ENCODE peak calls at places on chromosomes 16 and 17, in five cellular contexts. L, N, B, A and H are unnamed samples.

GRCh38 chr16:66996324-66996982 is 8.1 kb downstream of the CES4A start:
- DNase-seq in L (peak; percentile 72), N (no peak), B (no peak), A (no peak), H (no peak)

GRCh38 chr16:87271256-87271655 is 45.9 kb downstream of the C16orf95 start:
- DNase-seq in L (no peak), N (no peak), B (no peak), A (no peak), H (no peak)

GRCh38 chr16:85269165-85269564 is 156.9 kb upstream of the CIBAR2 start:
- DNase-seq in L (no peak), N (no peak), B (no peak), A (no peak), H (no peak)

GRCh38 chr16:12184419-12184831 is 207.9 kb downstream of the SNX29 start:
- DNase-seq in L (no peak), N (no peak), B (no peak), A (no peak), H (peak; percentile 90)

GRCh38 chr16:66224186-66224585 is 142.3 kb upstream of the CDH5 start:
- DNase-seq in L (no peak), N (no peak), B (no peak), A (no peak), H (no peak)

GRCh38 chr17:49935526-49936210 is 33.3 kb upstream of the DLX4 start:
- DNase-seq in L (no peak), N (no peak), B (no peak), A (no peak), H (peak; percentile 50)

GRCh38 chr16:70253291-70254094 is 1.8 kb upstream of the EXOSC6 start:
- DNase-seq in L (peak; percentile 72), N (peak; percentile 71), B (peak; percentile 20), A (no peak), H (no peak)

GRCh38 chr16:49503242-49504022 is 129.8 kb downstream of the C16orf78 start:
- DNase-seq in L (no peak), N (no peak), B (no peak), A (no peak), H (no peak)

GRCh38 chr17:11944587-11944986 is 52.7 kb downstream of the ZNF18 start:
- DNase-seq in L (no peak), N (no peak), B (no peak), A (no peak), H (no peak)

GRCh38 chr16:9139965-9140364 is 48.5 kb downstream of the HAPSTR1 start:
- DNase-seq in L (peak; percentile 56), N (peak; percentile 71), B (no peak), A (no peak), H (peak; percentile 47)

GRCh38 chr16:14454391-14454790 is 175.7 kb downstream of the PARN start:
- DNase-seq in L (no peak), N (no peak), B (no peak), A (no peak), H (no peak)

GRCh38 chr17:75632428-75632827 is 806 bp upstream of the SMIM5 start:
- DNase-seq in L (no peak), N (no peak), B (no peak), A (no peak), H (no peak)

GRCh38 chr17:15742921-15743320 is 10.8 kb downstream of the TBC1D26 start:
- DNase-seq in L (no peak), N (no peak), B (no peak), A (no peak), H (no peak)

GRCh38 chr17:75881678-75882454 is 3.5 kb upstream of the TRIM47 start:
- DNase-seq in L (no peak), N (no peak), B (no peak), A (no peak), H (no peak)

GRCh38 chr17:81904600-81905423 is 2.8 kb downstream of the NPB start:
- DNase-seq in L (no peak), N (no peak), B (no peak), A (no peak), H (no peak)

GRCh38 chr17:50719924-50720805 is 762 bp downstream of the LUC7L3 start:
- DNase-seq in L (no peak), N (no peak), B (no peak), A (no peak), H (no peak)

GRCh38 chr17:72421128-72422092 is 300.6 kb downstream of the SOX9 start:
- DNase-seq in L (peak; percentile 97), N (no peak), B (no peak), A (no peak), H (peak; percentile 99)

GRCh38 chr17:60435244-60436170 is 13.2 kb downstream of the CHCT1 start:
- DNase-seq in L (peak; percentile 85), N (peak; percentile 78), B (peak; percentile 77), A (no peak), H (peak; percentile 67)

GRCh38 chr17:42101513-42102292 is 3.4 kb upstream of the ZNF385C start:
- DNase-seq in L (peak; percentile 50), N (peak; percentile 96), B (peak; percentile 68), A (peak; percentile 73), H (peak; percentile 67)

GRCh38 chr16:50304467-50305440 is 38.4 kb downstream of the ADCY7 start:
- DNase-seq in L (no peak), N (peak; percentile 13), B (no peak), A (no peak), H (no peak)

GRCh38 chr16:89172901-89173628 is 1.5 kb downstream of the CDH15 start:
- DNase-seq in L (no peak), N (no peak), B (no peak), A (no peak), H (no peak)

GRCh38 chr16:85166281-85166680 is 54.0 kb upstream of the CIBAR2 start:
- DNase-seq in L (no peak), N (no peak), B (no peak), A (no peak), H (no peak)

GRCh38 chr16:27028713-27029112 is 38.0 kb upstream of the C16orf82 start:
- DNase-seq in L (no peak), N (no peak), B (no peak), A (no peak), H (no peak)

GRCh38 chr16:49884033-49884707 is 28.3 kb upstream of the ZNF423 start:
- DNase-seq in L (no peak), N (no peak), B (no peak), A (no peak), H (peak; percentile 22)

GRCh38 chr17:35713069-35713728 is 18.2 kb upstream of the RASL10B start:
- DNase-seq in L (peak; percentile 99), N (no peak), B (no peak), A (no peak), H (no peak)

GRCh38 chr17:57916925-57917858 is 38.0 kb downstream of the CUEDC1 start:
- DNase-seq in L (no peak), N (no peak), B (no peak), A (no peak), H (no peak)

GRCh38 chr16:53043462-53043861 is 9.2 kb downstream of the CHD9NB start:
- DNase-seq in L (no peak), N (no peak), B (no peak), A (no peak), H (no peak)

GRCh38 chr17:12665263-12666210 is at the start of gene MYOCD:
- DNase-seq in L (peak; percentile 45), N (peak; percentile 97), B (peak; percentile 87), A (peak; percentile 79), H (peak; percentile 30)

GRCh38 chr17:62737513-62737912 is 70.6 kb downstream of the MARCHF10 start:
- DNase-seq in L (no peak), N (peak; percentile 21), B (no peak), A (no peak), H (no peak)

GRCh38 chr16:15777533-15778203 is 79.2 kb downstream of the MYH11 start:
- DNase-seq in L (peak; percentile 36), N (peak; percentile 73), B (peak; percentile 35), A (peak; percentile 41), H (peak; percentile 4)

GRCh38 chr16:3562914-3563480 is 14.2 kb downstream of the NLRC3 start:
- DNase-seq in L (no peak), N (no peak), B (no peak), A (no peak), H (no peak)

GRCh38 chr16:3564889-3565141 is 12.4 kb downstream of the NLRC3 start:
- DNase-seq in L (no peak), N (no peak), B (no peak), A (no peak), H (no peak)

GRCh38 chr16:3564130-3564888 is 12.9 kb downstream of the NLRC3 start:
- DNase-seq in L (no peak), N (no peak), B (no peak), A (no peak), H (no peak)

GRCh38 chr16:3566990-3567389 is 10.2 kb downstream of the NLRC3 start:
- DNase-seq in L (no peak), N (no peak), B (no peak), A (no peak), H (no peak)

DNA sequence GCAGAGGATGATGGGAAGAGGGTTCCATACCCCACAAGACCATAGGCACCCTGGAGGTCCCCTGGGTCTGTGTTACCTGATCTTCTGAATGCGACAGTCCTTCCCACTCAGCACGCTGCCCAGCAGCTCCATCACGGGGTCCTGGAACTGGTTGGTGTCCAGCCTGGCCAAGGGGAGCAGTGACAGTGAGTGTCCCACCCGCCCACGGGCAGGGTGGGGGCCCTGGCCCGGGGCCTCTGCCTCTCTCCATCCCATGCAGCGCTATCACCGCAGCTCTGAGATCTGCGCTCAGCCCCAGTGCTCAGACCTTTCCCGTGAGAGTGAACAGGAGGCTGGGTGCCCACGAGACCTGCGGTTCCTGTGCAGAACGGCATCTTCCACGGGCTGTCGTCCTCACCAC is 15.6 kb downstream of the NLRC3 start:
- DNase-seq in L (no peak), N (no peak), B (no peak), A (no peak), H (no peak)
- H2BK12ac ChIP-seq in L (no peak overlapping the region), N (no peak overlapping the region), B (no peak overlapping the region), A (no peak overlapping the region), H (no peak overlapping the region)

GRCh38 chr17:73613947-73614655 is 30.1 kb downstream of the SDK2 start:
- DNase-seq in L (no peak), N (peak; percentile 80), B (peak; percentile 64), A (no peak), H (no peak)
- H3K9ac ChIP-seq in L (no peak overlapping the region), N (no peak overlapping the region), B (peak overlapping the region; percentile 90), A (peak overlapping the region; percentile 46), H (no peak overlapping the region)

DNA sequence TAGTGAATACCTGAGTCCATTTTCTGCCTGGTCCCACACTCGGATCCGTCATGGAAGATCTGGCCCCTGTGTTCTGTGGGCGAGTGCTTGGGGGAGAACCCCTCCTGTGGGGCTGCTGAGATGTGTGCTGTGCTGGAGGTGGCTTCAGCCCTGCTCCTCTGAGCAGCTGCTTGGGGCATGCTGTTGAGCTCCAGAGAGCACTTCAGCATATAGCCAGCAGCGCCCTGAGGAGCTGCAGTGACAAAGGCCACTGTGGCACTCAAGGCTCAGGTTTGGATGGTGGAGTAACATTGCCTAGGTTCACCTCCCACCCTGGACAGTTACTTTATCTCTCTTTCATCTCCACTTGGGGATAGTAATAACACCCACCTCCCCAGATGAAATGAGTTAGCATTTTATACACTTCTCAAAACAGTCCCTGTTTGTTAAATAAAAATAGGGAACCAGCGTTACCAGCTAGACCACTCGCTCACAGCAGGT is 75.3 kb downstream of the KSR1 start:
- DNase-seq in L (no peak), N (no peak), B (no peak), A (no peak), H (peak; percentile 39)
- H4K8ac ChIP-seq in L (no peak overlapping the region), N (no peak overlapping the region), B (no peak overlapping the region), A (no peak overlapping the region), H (no peak overlapping the region)

DNA sequence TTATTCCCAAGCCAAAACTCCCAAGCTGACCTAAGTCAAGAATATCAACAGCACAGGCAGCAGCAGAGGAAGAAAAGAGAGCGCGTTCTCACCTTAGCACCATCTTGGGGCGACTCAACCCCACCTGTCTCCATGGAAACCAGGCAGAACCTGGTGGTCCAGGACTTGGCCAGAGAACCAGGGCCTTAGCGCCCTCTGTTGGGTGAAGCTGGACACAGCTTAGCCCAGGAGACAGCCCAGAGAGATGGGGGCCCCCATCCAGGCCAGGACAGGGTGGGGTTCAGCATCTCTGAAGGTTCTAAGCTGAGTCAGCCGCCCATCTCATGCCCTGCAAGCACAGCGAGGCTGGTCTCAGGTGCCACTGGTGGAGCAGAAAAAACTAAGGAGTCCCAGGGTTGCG is 60.1 kb upstream of the TMEM132E start:
- DNase-seq in L (no peak), N (peak; percentile 85), B (peak; percentile 54), A (peak; percentile 25), H (no peak)
- H2BK12ac ChIP-seq in L (no peak overlapping the region), N (no peak overlapping the region), B (no peak overlapping the region), A (no peak overlapping the region), H (no peak overlapping the region)